ENCODE peak calls at places on chromosomes 2 and 18, in five cellular contexts. D is HuH-7; W is activated gamma-delta T cell treated with anti-CD3 and anti-CD28 coated beads, Interleukin-2, amount 50 U/mL, for 16 hours; B is upper lobe of left lung; M is tibial artery. S is an unnamed sample.

GRCh38 chr2:86789687-86790133 is 1.0 kb downstream of the CD8A start:
- DNase-seq in D (no peak), W (no peak), M (no peak), B (peak), S (no peak)

GRCh38 chr2:29212009-29212408 is 96.8 kb downstream of the CLIP4 start:
- DNase-seq in M (no peak), W (no peak), D (no peak), B (no peak), S (no peak)

GRCh38 chr2:169107645-169108044 is 38.3 kb downstream of the DHRS9 start:
- DNase-seq in W (peak), M (no peak), D (no peak), B (no peak), S (peak)

GRCh38 chr2:111049792-111050640 is 70.7 kb upstream of the BCL2L11 start:
- DNase-seq in M (no peak), W (no peak), D (no peak), B (no peak), S (peak)

GRCh38 chr2:37753758-37754157 is 82.3 kb upstream of the CDC42EP3 start:
- DNase-seq in D (no peak), W (no peak), M (no peak), B (no peak), S (no peak)

GRCh38 chr2:188050716-188051115 is 241.0 kb upstream of the GULP1 start:
- DNase-seq in D (no peak), W (no peak), M (no peak), B (no peak), S (no peak)

GRCh38 chr2:224072541-224073188 is 33.6 kb upstream of the SERPINE2 start:
- DNase-seq in B (no peak), D (no peak), W (no peak), M (peak), S (no peak)

GRCh38 chr18:13800505-13801259 is 23.3 kb upstream of the MC5R start:
- DNase-seq in W (no peak), B (peak), M (peak), D (peak), S (no peak)

GRCh38 chr2:98709530-98709929 is 21.4 kb downstream of the MGAT4A start:
- DNase-seq in M (no peak), B (no peak), W (no peak), D (no peak), S (no peak)

GRCh38 chr2:234191819-234192407 is 141.4 kb downstream of the SPP2 start:
- DNase-seq in M (no peak), W (no peak), D (no peak), B (no peak), S (no peak)

GRCh38 chr2:10783421-10783820 is 29.2 kb downstream of the PDIA6 start:
- DNase-seq in M (no peak), W (no peak), D (no peak), B (no peak), S (no peak)

GRCh38 chr2:67840460-67841068 is 222.2 kb downstream of the C1D start:
- DNase-seq in B (peak), W (no peak), M (peak), D (peak), S (peak)

S was measured in NK-92 treated with Interleukin-12 subunit alpha and Interleukin-12 subunit beta, amount 100 ng/mL, for 24 hours.